ENCODE peak calls at places on chromosomes 1 and 21, in four cellular contexts. Y, B, Q and A are unnamed samples.
A peak's percentile ranks its signal among the peaks of the same experiment; 100 is the strongest.

GRCh38 chr1:227895828-227896685 is 51.7 kb downstream of the WNT9A start:
- DNase-seq in Q (no peak), Y (peak; percentile 71), B (no peak), A (no peak)

GRCh38 chr1:152442291-152442690 is 28.2 kb upstream of the CRNN start:
- DNase-seq in Q (no peak), Y (no peak), B (no peak), A (no peak)

GRCh38 chr21:28783641-28784185 is 209.0 kb downstream of the LTN1 start:
- DNase-seq in Y (no peak), Q (no peak), B (no peak), A (no peak)

GRCh38 chr1:160108888-160109662 is 6.5 kb upstream of the ATP1A2 start:
- DNase-seq in B (peak; percentile 65), Q (no peak), Y (peak; percentile 80), A (peak; percentile 80)

GRCh38 chr1:12177999-12178441 is 11.2 kb downstream of the TNFRSF1B start:
- DNase-seq in Y (no peak), B (no peak), Q (no peak), A (no peak)

GRCh38 chr1:182173791-182174190 is 112.3 kb upstream of the ZNF648 start:
- DNase-seq in Q (no peak), Y (no peak), B (no peak), A (no peak)

GRCh38 chr1:180482425-180483275 is 19.7 kb downstream of the ACBD6 start:
- DNase-seq in Y (peak; percentile 51), B (peak; percentile 79), Q (no peak), A (peak; percentile 62)

GRCh38 chr1:87178451-87178850 is 150.2 kb upstream of the LMO4 start:
- DNase-seq in Q (no peak), Y (no peak), B (no peak), A (no peak)

GRCh38 chr1:90851711-90852050 is 134.6 kb upstream of the BARHL2 start:
- DNase-seq in B (no peak), Q (no peak), Y (no peak), A (no peak)

GRCh38 chr1:244406337-244406736 is 45.4 kb downstream of the ADSS2 start:
- DNase-seq in Q (peak; percentile 66), B (no peak), Y (no peak), A (no peak)

GRCh38 chr1:116874622-116875277 is 35.0 kb upstream of the PTGFRN start:
- DNase-seq in Y (peak; percentile 27), B (no peak), Q (no peak), A (no peak)

GRCh38 chr1:10665930-10666850 is 130.3 kb downstream of the CASZ1 start:
- DNase-seq in Q (no peak), B (no peak), Y (no peak), A (no peak)

GRCh38 chr1:109969430-109969829 is 15.1 kb upstream of the AHCYL1 start:
- DNase-seq in B (no peak), Y (no peak), Q (no peak), A (no peak)

GRCh38 chr21:42227909-42228708 is 9.2 kb downstream of the ABCG1 start:
- DNase-seq in Y (peak; percentile 39), Q (peak; percentile 85), B (peak; percentile 66), A (peak; percentile 78)

GRCh38 chr1:59266180-59266926 is 30.5 kb upstream of the FGGY start:
- DNase-seq in Y (no peak), B (no peak), Q (peak; percentile 80), A (no peak)

GRCh38 chr1:208252126-208252853 is 8.1 kb upstream of the PLXNA2 start:
- DNase-seq in B (peak; percentile 38), Y (peak; percentile 52), Q (no peak), A (peak; percentile 85)

GRCh38 chr1:193747579-193747978 is 561.2 kb upstream of the B3GALT2 start:
- DNase-seq in B (no peak), Q (no peak), Y (no peak), A (no peak)

GRCh38 chr1:168443356-168443755 is 100.4 kb downstream of the XCL2 start:
- DNase-seq in B (no peak), Q (no peak), Y (no peak), A (no peak)

GRCh38 chr21:44012474-44013379 is 618 bp downstream of the TRAPPC10 start:
- DNase-seq in Y (peak; percentile 65), B (peak; percentile 94), Q (peak; percentile 27), A (peak; percentile 30)

GRCh38 chr1:85818371-85818770 is 110.1 kb upstream of the ZNHIT6 start:
- DNase-seq in Q (no peak), Y (no peak), B (no peak), A (no peak)

GRCh38 chr1:97826820-97827219 is 94.0 kb downstream of the DPYD start:
- DNase-seq in Q (no peak), B (no peak), Y (no peak), A (no peak)

GRCh38 chr21:27633631-27634030 is 666.7 kb upstream of the ADAMTS5 start:
- DNase-seq in Y (no peak), B (no peak), Q (no peak), A (no peak)

GRCh38 chr1:185555743-185556142 is 178.4 kb upstream of the HMCN1 start:
- DNase-seq in Q (no peak), B (no peak), Y (no peak), A (no peak)

GRCh38 chr1:45326627-45327591 is at the start of gene HPDL:
- DNase-seq in Y (no peak), Q (no peak), B (no peak), A (peak; percentile 45)

GRCh38 chr1:234975122-234975940 is 153.3 kb downstream of the TOMM20 start:
- DNase-seq in Q (no peak), B (peak; percentile 95), Y (peak; percentile 100), A (peak; percentile 82)

GRCh38 chr1:200641175-200641489 is 20.6 kb upstream of the KIF14 start:
- DNase-seq in B (no peak), Q (no peak), Y (no peak), A (no peak)

GRCh38 chr1:37477198-37477931 is 3.0 kb downstream of the ZC3H12A start:
- DNase-seq in Y (peak; percentile 31), B (peak; percentile 33), Q (peak; percentile 81), A (peak; percentile 47)

GRCh38 chr1:168654198-168654910 is 74.7 kb downstream of the DPT start:
- DNase-seq in Q (no peak), B (no peak), Y (no peak), A (no peak)

GRCh38 chr21:40404319-40404906 is 442.5 kb downstream of the DSCAM start:
- DNase-seq in B (no peak), Q (no peak), Y (no peak), A (no peak)

GRCh38 chr1:82042306-82042705 is 241.6 kb downstream of the ADGRL2 start:
- DNase-seq in Y (no peak), B (no peak), Q (no peak), A (no peak)

GRCh38 chr1:221714227-221715116 is 27.4 kb downstream of the DUSP10 start:
- DNase-seq in B (peak; percentile 85), Q (no peak), Y (no peak), A (no peak)

GRCh38 chr1:45883633-45884032 is 80.2 kb downstream of the MAST2 start:
- DNase-seq in Y (no peak), B (no peak), Q (no peak), A (no peak)

GRCh38 chr1:192943108-192943507 is 116.1 kb downstream of the UCHL5 start:
- DNase-seq in Y (no peak), Q (no peak), B (no peak), A (no peak)

GRCh38 chr1:235105051-235106043 is 23.3 kb downstream of the TOMM20 start:
- DNase-seq in Q (peak; percentile 86), B (peak; percentile 30), Y (no peak), A (no peak)

GRCh38 chr1:156499703-156500577 is 635 bp downstream of the MEF2D start:
- DNase-seq in B (peak; percentile 53), Q (no peak), Y (no peak), A (no peak)

GRCh38 chr1:220300442-220301121 is 28.3 kb upstream of the RAB3GAP2 start:
- DNase-seq in Y (peak; percentile 13), B (peak; percentile 82), Q (no peak), A (no peak)

GRCh38 chr21:42970946-42971653 is 3.3 kb upstream of the PKNOX1 start:
- DNase-seq in Q (no peak), Y (no peak), B (peak; percentile 37), A (no peak)

GRCh38 chr1:109112056-109112651 is 1.8 kb upstream of the ELAPOR1 start:
- DNase-seq in Q (no peak), Y (peak; percentile 51), B (peak; percentile 76), A (peak; percentile 34)

GRCh38 chr1:206902702-206903101 is 5.5 kb downstream of the IL24 start:
- DNase-seq in Y (no peak), Q (no peak), B (no peak), A (no peak)
- TF ChIP-seq MYC in Y (no peak), Q (no peak), B (no peak), A (no peak)

DNA sequence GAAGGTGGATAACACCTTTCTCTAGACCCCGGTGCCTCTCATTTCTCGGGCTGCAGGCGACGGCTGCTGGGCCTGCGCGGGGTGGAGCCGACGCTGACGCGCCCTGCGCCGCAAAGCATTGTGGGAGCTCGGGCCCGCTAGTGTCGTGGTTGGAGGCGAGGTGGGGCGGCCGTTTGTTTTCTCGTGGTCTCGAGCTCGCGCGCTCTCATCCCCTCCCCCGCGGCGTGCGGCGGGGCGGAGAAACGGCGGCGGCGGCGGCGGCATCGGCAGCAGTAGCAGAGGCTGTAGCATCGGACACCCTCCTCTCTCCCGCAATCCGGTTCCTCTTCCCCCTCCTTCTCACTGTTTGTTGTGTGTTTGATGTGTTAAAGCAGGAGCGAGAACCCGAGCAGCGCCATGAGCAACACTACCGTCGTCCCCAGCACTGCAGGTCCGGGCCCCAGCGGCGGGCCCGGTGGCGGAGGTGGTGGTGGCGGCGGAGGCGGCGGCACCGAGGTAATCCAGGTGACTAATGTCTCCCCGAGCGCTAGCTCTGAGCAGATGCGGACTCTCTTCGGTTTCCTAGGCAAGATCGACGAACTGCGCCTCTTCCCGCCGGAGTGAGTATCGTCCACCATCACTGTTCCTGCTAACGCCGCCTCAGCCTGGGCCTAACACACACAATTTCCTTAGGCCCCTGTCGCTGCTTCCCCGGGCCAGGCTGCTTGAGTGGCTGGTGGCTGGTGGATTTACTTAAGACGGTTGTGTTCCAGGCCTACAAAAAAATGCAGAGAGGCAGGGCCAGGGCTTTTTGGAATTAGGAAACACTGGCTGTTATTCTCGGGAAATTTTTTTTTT is at the start of gene SRSF11:
- DNase-seq in B (peak; percentile 97), Q (peak; percentile 79), Y (peak; percentile 85), A (peak; percentile 66)
- TF ChIP-seq EP300 in B (no peak), Q (no peak), Y (no peak), A (no peak)

GRCh38 chr1:43452789-43453441 is 816 bp downstream of the HYI start:
- DNase-seq in Y (no peak), Q (no peak), B (peak; percentile 59), A (peak; percentile 32)
- TF ChIP-seq MYC in Y (no peak), Q (no peak), B (no peak), A (no peak)

GRCh38 chr1:233293556-233294446 is 1.7 kb downstream of the PCNX2 start:
- DNase-seq in B (no peak), Q (no peak), Y (no peak), A (no peak)

GRCh38 chr1:233299450-233299849 is 3.9 kb upstream of the PCNX2 start:
- DNase-seq in Y (no peak), B (no peak), Q (no peak), A (no peak)

GRCh38 chr1:233290609-233291008 is 4.9 kb downstream of the PCNX2 start:
- DNase-seq in Q (no peak), Y (no peak), B (no peak), A (no peak)

GRCh38 chr1:233295775-233296322 is 324 bp upstream of the PCNX2 start:
- DNase-seq in B (no peak), Q (no peak), Y (no peak), A (no peak)

GRCh38 chr1:233294991-233295774 is at the start of gene PCNX2:
- DNase-seq in B (peak; percentile 20), Y (no peak), Q (no peak), A (peak; percentile 88)
- TF ChIP-seq EP300 in B (no peak), Y (no peak), Q (no peak), A (no peak)

GRCh38 chr1:24364975-24365678 is 46.0 kb downstream of the GRHL3 start:
- DNase-seq in Y (no peak), B (peak; percentile 39), Q (peak; percentile 33), A (peak; percentile 85)
- TF ChIP-seq MYC in Y (no peak), B (no peak), Q (no peak), A (no peak)